ENCODE peak calls at places on chromosomes 4 and X, in nine cellular contexts. One of them, this sample, is unnamed.

GRCh38 chr4:145840162-145840768 is 98.4 kb downstream of the ZNF827 start:
- DNase-seq in A549: peak
- DNase-seq in endothelial cell of umbilical vein: peak
- DNase-seq in K562: peak
- DNase-seq in SK-N-SH: peak
- DNase-seq in H1: no peak
- DNase-seq in HepG2: peak
- DNase-seq in HCT116: peak
- DNase-seq in GM12878: peak
- DNase-seq in this sample: peak

GRCh38 chr4:86921608-86922252 is 13.1 kb upstream of the AFF1 start:
- DNase-seq in A549: no peak
- DNase-seq in endothelial cell of umbilical vein: no peak
- DNase-seq in K562: no peak
- DNase-seq in SK-N-SH: no peak
- DNase-seq in H1: no peak
- DNase-seq in HepG2: no peak
- DNase-seq in HCT116: no peak
- DNase-seq in GM12878: no peak
- DNase-seq in this sample: peak

GRCh38 chrX:135114392-135114791 is 5.9 kb downstream of the ETDB start:
- DNase-seq in A549: no peak
- DNase-seq in endothelial cell of umbilical vein: no peak
- DNase-seq in K562: no peak
- DNase-seq in SK-N-SH: no peak
- DNase-seq in H1: no peak
- DNase-seq in HepG2: no peak
- DNase-seq in HCT116: no peak
- DNase-seq in GM12878: peak
- DNase-seq in this sample: no peak

GRCh38 chrX:24899391-24899790 is 116.4 kb downstream of the ARX start:
- DNase-seq in A549: no peak
- DNase-seq in endothelial cell of umbilical vein: no peak
- DNase-seq in K562: no peak
- DNase-seq in SK-N-SH: no peak
- DNase-seq in H1: no peak
- DNase-seq in HepG2: no peak
- DNase-seq in HCT116: no peak
- DNase-seq in GM12878: no peak
- DNase-seq in this sample: no peak

GRCh38 chr4:152591876-152592275 is 56.0 kb upstream of the FBXW7 start:
- DNase-seq in A549: no peak
- DNase-seq in endothelial cell of umbilical vein: no peak
- DNase-seq in K562: no peak
- DNase-seq in SK-N-SH: no peak
- DNase-seq in H1: no peak
- DNase-seq in HepG2: no peak
- DNase-seq in HCT116: no peak
- DNase-seq in GM12878: no peak
- DNase-seq in this sample: no peak

GRCh38 chr4:1644906-1645657 is 39.0 kb downstream of the FAM53A start:
- DNase-seq in A549: no peak
- DNase-seq in endothelial cell of umbilical vein: no peak
- DNase-seq in K562: no peak
- DNase-seq in SK-N-SH: peak
- DNase-seq in H1: no peak
- DNase-seq in HepG2: no peak
- DNase-seq in HCT116: no peak
- DNase-seq in GM12878: no peak
- DNase-seq in this sample: no peak

GRCh38 chr4:130576218-130576617 is 1480.3 kb downstream of the C4orf33 start:
- DNase-seq in A549: no peak
- DNase-seq in endothelial cell of umbilical vein: no peak
- DNase-seq in K562: no peak
- DNase-seq in SK-N-SH: peak
- DNase-seq in H1: no peak
- DNase-seq in HepG2: no peak
- DNase-seq in HCT116: no peak
- DNase-seq in GM12878: no peak
- DNase-seq in this sample: no peak

GRCh38 chrX:623268-623598 is 7.4 kb upstream of the SHOX start:
- DNase-seq in A549: no peak
- DNase-seq in endothelial cell of umbilical vein: no peak
- DNase-seq in K562: no peak
- DNase-seq in SK-N-SH: no peak
- DNase-seq in H1: no peak
- DNase-seq in HepG2: no peak
- DNase-seq in HCT116: no peak
- DNase-seq in GM12878: no peak
- DNase-seq in this sample: no peak

GRCh38 chrX:153395613-153396319 is 5.4 kb downstream of the PNMA6E start:
- DNase-seq in A549: no peak
- DNase-seq in endothelial cell of umbilical vein: no peak
- DNase-seq in K562: no peak
- DNase-seq in SK-N-SH: no peak
- DNase-seq in H1: no peak
- DNase-seq in HepG2: no peak
- DNase-seq in HCT116: no peak
- DNase-seq in GM12878: no peak
- DNase-seq in this sample: no peak

GRCh38 chrX:13742397-13743176 is 8.0 kb downstream of the OFD1 start:
- DNase-seq in A549: no peak
- DNase-seq in endothelial cell of umbilical vein: no peak
- DNase-seq in K562: no peak
- DNase-seq in SK-N-SH: no peak
- DNase-seq in H1: no peak
- DNase-seq in HepG2: peak
- DNase-seq in HCT116: no peak
- DNase-seq in GM12878: peak
- DNase-seq in this sample: peak

GRCh38 chr4:151227731-151228130 is 49.2 kb upstream of the PRSS48 start:
- DNase-seq in A549: peak
- DNase-seq in endothelial cell of umbilical vein: peak
- DNase-seq in K562: no peak
- DNase-seq in SK-N-SH: no peak
- DNase-seq in H1: no peak
- DNase-seq in HepG2: no peak
- DNase-seq in HCT116: no peak
- DNase-seq in GM12878: no peak
- DNase-seq in this sample: no peak

GRCh38 chr4:39044364-39044946 is 12.2 kb upstream of the TMEM156 start:
- DNase-seq in A549: peak
- DNase-seq in endothelial cell of umbilical vein: peak
- DNase-seq in K562: peak
- DNase-seq in SK-N-SH: peak
- DNase-seq in H1: peak
- DNase-seq in HepG2: peak
- DNase-seq in HCT116: peak
- DNase-seq in GM12878: peak
- DNase-seq in this sample: peak

DNA sequence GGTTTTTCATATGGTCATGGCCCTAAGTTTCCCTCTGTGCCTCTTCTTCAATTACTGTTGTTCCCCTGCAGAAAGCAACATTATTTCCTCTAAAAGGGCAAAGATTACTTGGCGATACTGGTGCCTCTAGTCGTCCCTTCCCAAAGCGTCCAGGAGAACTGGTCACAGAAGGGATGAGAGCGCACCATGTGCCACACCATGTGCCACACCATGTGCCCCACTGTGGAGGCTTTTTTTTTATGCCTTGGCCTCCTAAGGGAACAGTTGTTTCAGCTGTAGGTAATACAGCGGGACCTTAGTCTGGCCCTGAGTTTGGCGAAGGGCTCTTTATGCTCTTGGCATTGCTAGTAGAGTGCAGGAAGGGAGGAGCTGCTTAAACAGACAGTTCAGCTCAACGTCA is 11.5 kb upstream of the FGG start:
- DNase-seq in A549: no peak
- DNase-seq in endothelial cell of umbilical vein: no peak
- DNase-seq in K562: no peak
- DNase-seq in SK-N-SH: no peak
- DNase-seq in H1: no peak
- DNase-seq in HepG2: no peak
- DNase-seq in HCT116: no peak
- DNase-seq in GM12878: no peak
- DNase-seq in this sample: no peak
- H3K4me3 ChIP-seq in A549: no peak
- H3K4me3 ChIP-seq in endothelial cell of umbilical vein: no peak
- H3K4me3 ChIP-seq in K562: no peak
- H3K4me3 ChIP-seq in SK-N-SH: no peak
- H3K4me3 ChIP-seq in H1: no peak
- H3K4me3 ChIP-seq in HepG2: no peak
- H3K4me3 ChIP-seq in HCT116: no peak
- H3K4me3 ChIP-seq in GM12878: no peak
- H3K4me3 ChIP-seq in this sample: no peak

GRCh38 chrX:110004210-110004609 is 1.3 kb downstream of the TMEM164 start:
- DNase-seq in A549: peak
- DNase-seq in endothelial cell of umbilical vein: no peak
- DNase-seq in K562: no peak
- DNase-seq in SK-N-SH: no peak
- DNase-seq in H1: no peak
- DNase-seq in HepG2: peak
- DNase-seq in HCT116: no peak
- DNase-seq in GM12878: no peak
- DNase-seq in this sample: no peak

GRCh38 chrX:110000854-110001701 is 1.8 kb upstream of the TMEM164 start:
- DNase-seq in A549: no peak
- DNase-seq in endothelial cell of umbilical vein: no peak
- DNase-seq in K562: peak
- DNase-seq in SK-N-SH: no peak
- DNase-seq in H1: no peak
- DNase-seq in HepG2: no peak
- DNase-seq in HCT116: no peak
- DNase-seq in GM12878: no peak
- DNase-seq in this sample: no peak

GRCh38 chrX:110003167-110004156 is 548 bp downstream of the TMEM164 start:
- DNase-seq in A549: no peak
- DNase-seq in endothelial cell of umbilical vein: no peak
- DNase-seq in K562: peak
- DNase-seq in SK-N-SH: peak
- DNase-seq in H1: no peak
- DNase-seq in HepG2: no peak
- DNase-seq in HCT116: no peak
- DNase-seq in GM12878: no peak
- DNase-seq in this sample: peak

GRCh38 chrX:110001702-110002299 is 1.1 kb upstream of the TMEM164 start:
- DNase-seq in A549: no peak
- DNase-seq in endothelial cell of umbilical vein: no peak
- DNase-seq in K562: peak
- DNase-seq in SK-N-SH: no peak
- DNase-seq in H1: no peak
- DNase-seq in HepG2: no peak
- DNase-seq in HCT116: no peak
- DNase-seq in GM12878: no peak
- DNase-seq in this sample: peak

GRCh38 chrX:110002300-110003166 is at the start of gene TMEM164:
- DNase-seq in A549: peak
- DNase-seq in endothelial cell of umbilical vein: peak
- DNase-seq in K562: peak
- DNase-seq in SK-N-SH: peak
- DNase-seq in H1: peak
- DNase-seq in HepG2: peak
- DNase-seq in HCT116: peak
- DNase-seq in GM12878: peak
- DNase-seq in this sample: peak
- TF ChIP-seq MAX in A549: peak
- TF ChIP-seq MAX in endothelial cell of umbilical vein: no peak
- TF ChIP-seq MAX in K562: peak
- TF ChIP-seq MAX in SK-N-SH: peak
- TF ChIP-seq MAX in H1: peak
- TF ChIP-seq MAX in HepG2: peak
- TF ChIP-seq MAX in HCT116: peak
- TF ChIP-seq MAX in GM12878: peak
- TF ChIP-seq MAX in this sample: peak

DNA sequence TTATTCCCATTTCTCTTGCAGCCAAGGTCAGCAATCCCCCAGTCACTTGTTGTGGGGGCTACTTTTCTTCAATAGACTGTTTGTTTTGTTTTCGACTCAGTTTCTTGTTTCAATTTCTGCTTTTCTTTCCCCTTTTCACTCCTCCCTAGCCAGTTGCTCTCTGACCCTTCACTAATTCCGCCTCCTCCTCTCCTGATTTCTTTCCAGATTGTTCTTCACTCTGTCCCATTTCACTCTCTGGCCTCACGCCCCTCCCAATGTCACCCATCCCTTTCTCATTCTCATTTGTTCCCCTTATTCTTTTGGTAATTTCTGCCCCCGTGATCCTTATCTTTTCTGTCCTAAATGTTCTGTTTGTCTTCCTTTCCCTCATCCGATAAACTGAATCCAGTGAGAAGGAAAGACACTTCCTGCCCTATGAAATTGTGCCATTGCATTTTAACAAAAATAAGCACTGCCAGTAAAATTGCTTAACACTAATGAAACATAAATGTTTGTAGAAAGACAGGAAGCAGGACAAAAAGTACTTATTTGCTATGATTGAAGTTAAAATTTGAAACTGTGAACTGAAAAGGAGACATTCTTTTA is 94.5 kb upstream of the RASGEF1B start:
- DNase-seq in A549: no peak
- DNase-seq in endothelial cell of umbilical vein: no peak
- DNase-seq in K562: no peak
- DNase-seq in SK-N-SH: no peak
- DNase-seq in H1: no peak
- DNase-seq in HepG2: no peak
- DNase-seq in HCT116: no peak
- DNase-seq in GM12878: no peak
- DNase-seq in this sample: no peak
- H3K4me3 ChIP-seq in A549: no peak
- H3K4me3 ChIP-seq in endothelial cell of umbilical vein: no peak
- H3K4me3 ChIP-seq in K562: no peak
- H3K4me3 ChIP-seq in SK-N-SH: no peak
- H3K4me3 ChIP-seq in H1: no peak
- H3K4me3 ChIP-seq in HepG2: no peak
- H3K4me3 ChIP-seq in HCT116: no peak
- H3K4me3 ChIP-seq in GM12878: no peak
- H3K4me3 ChIP-seq in this sample: no peak

DNA sequence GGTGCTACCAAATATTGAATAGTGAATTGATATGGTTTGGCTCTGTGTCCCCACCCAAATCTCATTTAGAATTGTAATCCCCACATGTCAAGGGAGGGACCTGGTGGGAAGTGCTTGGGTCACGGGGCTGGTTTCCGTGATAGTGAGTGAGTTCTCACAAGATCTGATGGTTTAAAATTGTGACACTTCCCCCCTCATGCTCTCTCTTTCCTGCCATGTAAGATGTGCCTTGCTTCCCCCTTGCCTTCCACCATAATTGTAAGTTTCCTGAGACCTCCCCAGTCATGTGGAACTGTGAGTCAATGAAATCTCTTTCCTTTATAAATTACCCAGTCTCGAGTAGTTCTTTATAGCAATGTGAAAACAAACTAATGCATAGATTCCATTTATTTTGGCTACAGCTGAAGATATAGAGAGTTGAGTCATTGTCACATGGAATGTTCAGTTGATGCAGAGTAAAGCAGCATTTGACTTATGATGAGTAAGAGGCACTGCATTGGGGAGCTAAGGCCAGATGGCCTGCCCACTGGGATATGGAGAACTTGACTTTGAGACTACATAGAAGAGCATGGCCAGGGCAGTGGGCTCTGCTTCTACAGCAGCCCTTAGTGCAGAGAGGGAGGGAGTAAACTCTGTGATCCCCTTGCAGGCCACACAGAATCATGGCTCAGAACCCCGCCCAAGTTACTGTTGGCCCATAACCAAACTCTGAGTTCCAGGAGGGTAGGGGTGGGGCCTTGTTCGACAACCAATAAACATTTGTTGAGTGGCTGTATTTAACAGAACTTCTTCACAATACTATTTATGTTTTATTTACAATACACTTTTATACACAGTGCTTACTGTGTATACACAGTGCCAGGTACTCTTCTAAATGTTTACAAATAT is 34.2 kb downstream of the RAI2 start:
- DNase-seq in A549: no peak
- DNase-seq in endothelial cell of umbilical vein: no peak
- DNase-seq in K562: no peak
- DNase-seq in SK-N-SH: no peak
- DNase-seq in H1: no peak
- DNase-seq in HepG2: no peak
- DNase-seq in HCT116: no peak
- DNase-seq in GM12878: no peak
- DNase-seq in this sample: no peak
- TF ChIP-seq MAX in A549: no peak
- TF ChIP-seq MAX in endothelial cell of umbilical vein: no peak
- TF ChIP-seq MAX in K562: no peak
- TF ChIP-seq MAX in SK-N-SH: no peak
- TF ChIP-seq MAX in H1: no peak
- TF ChIP-seq MAX in HepG2: no peak
- TF ChIP-seq MAX in HCT116: no peak
- TF ChIP-seq MAX in GM12878: no peak
- TF ChIP-seq MAX in this sample: no peak

This sample was measured in NB4.